ENCODE peak calls at places on chromosomes 2 and 18, in four cellular contexts. C is cardiac muscle cell; B is CD4-positive, CD25-positive, alpha-beta regulatory T cell; T is A549. Q is an unnamed sample.

GRCh38 chr2:68936462-68936861 is 16.2 kb downstream of the GKN2 start:
- DNase-seq in C (no peak), B (no peak), T (no peak), Q (no peak)

GRCh38 chr18:78242307-78242643 is 737.3 kb upstream of the SALL3 start:
- DNase-seq in C (no peak), T (no peak), B (no peak), Q (no peak)

GRCh38 chr2:7324706-7325105 is 407.5 kb downstream of the RNF144A start:
- DNase-seq in C (no peak), T (no peak), B (no peak), Q (no peak)

GRCh38 chr2:167294775-167295140 is 406.5 kb downstream of the XIRP2 start:
- DNase-seq in B (no peak), T (no peak), C (no peak), Q (no peak)

GRCh38 chr2:182548031-182548950 is 121.5 kb upstream of the PDE1A start:
- DNase-seq in T (no peak), C (peak), B (no peak), Q (no peak)

GRCh38 chr2:53985646-53986045 is 14.9 kb upstream of the PSME4 start:
- DNase-seq in C (no peak), T (no peak), B (no peak), Q (no peak)

GRCh38 chr2:201403904-201404303 is 46.8 kb upstream of the FLACC1 start:
- DNase-seq in T (no peak), B (no peak), C (peak), Q (no peak)

GRCh38 chr18:55489034-55489741 is 98.8 kb downstream of the TCF4 start:
- DNase-seq in T (no peak), C (peak), B (no peak), Q (no peak)

DNA sequence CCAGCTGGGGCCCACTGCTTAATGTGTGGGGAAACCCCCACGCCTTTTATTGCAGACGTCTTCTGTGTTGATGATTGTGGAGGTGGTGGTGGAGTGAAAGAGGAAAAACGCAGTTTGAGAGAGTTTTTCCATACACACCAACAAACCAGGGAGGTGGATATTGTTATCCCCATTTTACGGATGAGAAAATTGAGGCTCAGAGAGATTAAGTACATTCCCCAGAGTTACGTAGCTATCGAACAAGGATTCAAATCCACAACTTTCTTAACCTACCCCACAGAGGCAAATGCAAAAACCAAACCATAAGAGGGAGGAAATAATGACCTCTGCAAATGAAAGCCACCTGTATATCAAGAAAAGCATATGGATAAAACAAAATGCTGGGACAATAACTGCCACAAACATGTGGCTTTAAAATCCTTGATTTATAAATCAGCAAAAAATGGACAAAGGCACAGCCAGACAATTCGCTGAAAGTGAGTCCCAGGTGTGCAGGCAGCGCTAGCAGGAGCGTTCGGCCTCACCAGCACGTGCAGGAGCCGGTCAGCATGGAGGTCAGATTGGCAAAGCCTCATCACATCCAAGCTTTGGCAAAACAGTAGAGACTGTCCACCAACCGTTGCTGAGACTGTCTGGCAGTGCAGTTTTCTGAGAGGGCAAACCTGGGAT is 12.6 kb upstream of the RAB17 start:
- DNase-seq in T (no peak), B (no peak), C (no peak), Q (no peak)
- H3K4me3 ChIP-seq in T (no peak), B (peak), C (no peak), Q (no peak)

GRCh38 chr18:36692331-36692730 is 136.5 kb downstream of the TPGS2 start:
- DNase-seq in C (no peak), B (no peak), T (no peak), Q (no peak)
- H3K4me3 ChIP-seq in C (no peak), B (no peak), T (no peak), Q (no peak)

GRCh38 chr2:111250448-111251030 is 129.8 kb downstream of the BCL2L11 start:
- DNase-seq in C (no peak), T (no peak), B (no peak), Q (no peak)
- H3K4me3 ChIP-seq in C (no peak), T (no peak), B (no peak), Q (no peak)

GRCh38 chr2:196244966-196245365 is 73.6 kb upstream of the STK17B start:
- DNase-seq in T (no peak), B (no peak), C (no peak), Q (no peak)
- H3K4me3 ChIP-seq in T (no peak), B (no peak), C (no peak), Q (no peak)

GRCh38 chr2:2332381-2332780 is 1.3 kb upstream of the MYT1L start:
- DNase-seq in C (no peak), B (no peak), T (no peak), Q (no peak)

GRCh38 chr2:2328847-2329246 is 2.2 kb downstream of the MYT1L start:
- DNase-seq in B (no peak), C (peak), T (no peak), Q (no peak)

GRCh38 chr2:2331905-2332280 is 818 bp upstream of the MYT1L start:
- DNase-seq in B (no peak), T (no peak), C (peak), Q (no peak)

GRCh38 chr2:2333076-2333475 is 2.0 kb upstream of the MYT1L start:
- DNase-seq in B (no peak), T (peak), C (no peak), Q (no peak)
- H3K4me3 ChIP-seq in B (no peak), T (no peak), C (no peak), Q (no peak)

GRCh38 chr18:39523281-39523680 is 1957.7 kb upstream of the CELF4 start:
- DNase-seq in T (peak), C (no peak), B (no peak), Q (peak)
- H3K4me3 ChIP-seq in T (no peak), C (no peak), B (no peak), Q (no peak)

Q was measured in right lobe of liver.